ENCODE peak calls at places on chromosomes 12 and 14, in six cellular contexts. F, Z, X, K, E and S are unnamed samples.
A peak's percentile ranks its signal among the peaks of the same experiment; 100 is the strongest.

GRCh38 chr12:78198896-78199295 is 368.2 kb downstream of the NAV3 start:
- DNase-seq in F (no peak), Z (no peak), X (no peak), K (no peak), E (no peak), S (no peak)

GRCh38 chr14:103091041-103091882 is 3.3 kb upstream of the EXOC3L4 start:
- DNase-seq in F (peak; percentile 85), Z (peak; percentile 89), X (peak; percentile 47), K (peak; percentile 42), E (no peak), S (no peak)

GRCh38 chr12:95633671-95634465 is 82.6 kb upstream of the USP44 start:
- DNase-seq in F (peak; percentile 28), Z (no peak), X (no peak), K (peak; percentile 70), E (peak; percentile 16), S (peak; percentile 58)

GRCh38 chr12:52380271-52380694 is 5.2 kb downstream of the KRT84 start:
- DNase-seq in F (peak; percentile 44), Z (peak; percentile 91), X (no peak), K (peak; percentile 32), E (no peak), S (peak; percentile 47)

GRCh38 chr14:23694085-23694975 is 58.2 kb downstream of the DHRS2 start:
- DNase-seq in F (no peak), Z (peak; percentile 69), X (peak; percentile 2), K (no peak), E (no peak), S (no peak)

GRCh38 chr14:81400202-81400678 is at the start of gene STON2:
- DNase-seq in F (peak; percentile 69), Z (no peak), X (no peak), K (peak; percentile 44), E (peak; percentile 46), S (peak; percentile 17)

GRCh38 chr14:52124791-52125661 is 56.2 kb upstream of the NID2 start:
- DNase-seq in F (no peak), Z (no peak), X (peak; percentile 87), K (no peak), E (no peak), S (no peak)

GRCh38 chr12:93356214-93356613 is 21.5 kb upstream of the NUDT4 start:
- DNase-seq in F (no peak), Z (no peak), X (no peak), K (no peak), E (no peak), S (no peak)

GRCh38 chr12:8549381-8549780 is 8.7 kb upstream of the CLEC4E start:
- DNase-seq in F (no peak), Z (no peak), X (no peak), K (no peak), E (no peak), S (no peak)

GRCh38 chr12:26195641-26196423 is 459 bp downstream of the SSPN start:
- DNase-seq in F (peak; percentile 62), Z (peak; percentile 84), X (peak; percentile 31), K (peak; percentile 19), E (peak; percentile 34), S (peak; percentile 56)

GRCh38 chr12:5369298-5369697 is 62.6 kb upstream of the NTF3 start:
- DNase-seq in F (no peak), Z (no peak), X (no peak), K (no peak), E (no peak), S (no peak)

GRCh38 chr14:75539562-75540478 is 17.6 kb downstream of the BATF start:
- DNase-seq in F (no peak), Z (no peak), X (no peak), K (no peak), E (no peak), S (no peak)

GRCh38 chr12:56377310-56377988 is 14.8 kb upstream of the APOF start:
- DNase-seq in F (no peak), Z (peak; percentile 67), X (peak; percentile 62), K (no peak), E (no peak), S (no peak)

GRCh38 chr12:105733579-105733978 is 403.1 kb downstream of the C12orf75 start:
- DNase-seq in F (no peak), Z (no peak), X (no peak), K (no peak), E (no peak), S (no peak)

GRCh38 chr14:106442857-106443256 is 916.5 kb downstream of the TMEM121 start:
- DNase-seq in F (no peak), Z (no peak), X (no peak), K (no peak), E (no peak), S (no peak)

GRCh38 chr14:69644814-69645213 is 33.4 kb downstream of the SUSD6 start:
- DNase-seq in F (no peak), Z (no peak), X (no peak), K (no peak), E (no peak), S (no peak)

GRCh38 chr12:96698521-96698920 is 208.5 kb upstream of the NEDD1 start:
- DNase-seq in F (no peak), Z (no peak), X (no peak), K (no peak), E (no peak), S (no peak)

GRCh38 chr12:132734206-132734605 is 23.6 kb downstream of the PGAM5 start:
- DNase-seq in F (no peak), Z (no peak), X (no peak), K (no peak), E (no peak), S (no peak)

GRCh38 chr12:130714591-130715149 is 1.4 kb downstream of the RIMBP2 start:
- DNase-seq in F (no peak), Z (peak; percentile 71), X (no peak), K (no peak), E (no peak), S (no peak)
- H3K27me3 ChIP-seq in F (peaks cover 51% of the 10 kb centered on the region), Z (peaks cover 59% of the 10 kb centered on the region), X (no peaks in the 10 kb centered on the region), K (no peaks in the 10 kb centered on the region), E (peaks cover 39% of the 10 kb centered on the region), S (peaks cover 15% of the 10 kb centered on the region)

GRCh38 chr12:85920324-85920947 is 46.3 kb downstream of the NTS start:
- DNase-seq in F (no peak), Z (no peak), X (peak; percentile 6), K (no peak), E (no peak), S (no peak)
- TF ChIP-seq CTCF in F (peak; percentile 49), Z (peak; percentile 80), X (peak; percentile 56), K (peak; percentile 62), E (peak; percentile 55), S (peak; percentile 35)

DNA sequence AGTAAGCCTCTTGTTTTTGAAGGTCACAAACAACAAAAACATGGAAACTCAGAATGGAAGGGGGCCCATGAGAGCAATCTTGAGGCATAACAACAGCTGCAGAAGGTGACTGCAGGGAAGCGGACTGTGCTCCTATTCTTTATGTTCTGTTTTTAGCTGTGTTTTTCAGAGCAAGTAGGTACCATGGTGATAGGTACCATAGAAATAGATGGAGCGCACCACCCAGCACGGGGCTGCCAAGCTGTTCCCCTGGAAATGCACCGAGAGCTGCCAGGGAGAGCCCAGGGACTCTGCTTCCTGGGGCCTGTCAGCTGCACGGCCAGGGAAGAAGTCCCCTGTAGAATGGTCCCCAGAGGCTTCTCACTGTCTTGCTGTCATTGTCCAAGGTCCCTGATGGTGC is 32.8 kb downstream of the DGLUCY start:
- DNase-seq in F (no peak), Z (no peak), X (no peak), K (no peak), E (no peak), S (no peak)
- H3K27me3 ChIP-seq in F (no peaks in the 10 kb centered on the region), Z (no peaks in the 10 kb centered on the region), X (peaks cover 8% of the 10 kb centered on the region), K (no peaks in the 10 kb centered on the region), E (no peaks in the 10 kb centered on the region), S (no peaks in the 10 kb centered on the region)

GRCh38 chr14:53954551-53955233 is 1.9 kb downstream of the BMP4 start:
- DNase-seq in F (no peak), Z (peak; percentile 74), X (peak; percentile 36), K (no peak), E (peak; percentile 30), S (no peak)
- TF ChIP-seq CTCF in F (no peak), Z (no peak), X (peak; percentile 14), K (no peak), E (no peak), S (no peak)

GRCh38 chr14:61322799-61323290 is 1.5 kb downstream of the PRKCH start:
- DNase-seq in F (no peak), Z (peak; percentile 64), X (peak; percentile 2), K (peak; percentile 53), E (no peak), S (peak; percentile 8)

GRCh38 chr14:61326149-61326548 is 4.8 kb downstream of the PRKCH start:
- DNase-seq in F (no peak), Z (no peak), X (no peak), K (no peak), E (no peak), S (no peak)

GRCh38 chr14:61322011-61322798 is 826 bp downstream of the PRKCH start:
- DNase-seq in F (peak; percentile 66), Z (peak; percentile 71), X (no peak), K (peak; percentile 78), E (no peak), S (peak; percentile 29)

GRCh38 chr14:61321385-61322010 is at the start of gene PRKCH:
- DNase-seq in F (peak; percentile 79), Z (peak; percentile 90), X (peak; percentile 25), K (peak; percentile 93), E (peak; percentile 47), S (peak; percentile 72)

DNA sequence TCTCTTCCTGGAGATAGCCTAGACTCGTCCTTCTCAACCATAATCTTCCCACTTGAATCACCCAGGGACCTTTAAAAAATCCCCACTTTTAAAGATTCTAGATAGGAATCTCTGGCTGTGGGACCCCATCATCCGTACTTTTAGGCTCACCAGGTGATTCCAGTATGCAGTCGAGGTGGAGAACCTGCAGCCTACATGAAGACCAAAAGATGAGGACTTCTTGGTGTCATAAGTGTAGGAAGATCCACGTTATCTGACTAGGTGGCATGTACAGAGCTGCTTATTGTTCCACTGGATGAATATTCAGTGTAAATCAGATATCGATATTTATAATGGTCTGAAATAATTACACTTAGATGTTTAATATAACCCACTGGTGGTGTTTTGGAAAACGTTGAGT is 2.6 kb downstream of the PRKCH start:
- DNase-seq in F (no peak), Z (no peak), X (no peak), K (no peak), E (no peak), S (no peak)
- H3K27me3 ChIP-seq in F (peaks cover 34% of the 10 kb centered on the region), Z (peaks cover 40% of the 10 kb centered on the region), X (peaks cover 47% of the 10 kb centered on the region), K (no peaks in the 10 kb centered on the region), E (peaks cover 20% of the 10 kb centered on the region), S (no peaks in the 10 kb centered on the region)

DNA sequence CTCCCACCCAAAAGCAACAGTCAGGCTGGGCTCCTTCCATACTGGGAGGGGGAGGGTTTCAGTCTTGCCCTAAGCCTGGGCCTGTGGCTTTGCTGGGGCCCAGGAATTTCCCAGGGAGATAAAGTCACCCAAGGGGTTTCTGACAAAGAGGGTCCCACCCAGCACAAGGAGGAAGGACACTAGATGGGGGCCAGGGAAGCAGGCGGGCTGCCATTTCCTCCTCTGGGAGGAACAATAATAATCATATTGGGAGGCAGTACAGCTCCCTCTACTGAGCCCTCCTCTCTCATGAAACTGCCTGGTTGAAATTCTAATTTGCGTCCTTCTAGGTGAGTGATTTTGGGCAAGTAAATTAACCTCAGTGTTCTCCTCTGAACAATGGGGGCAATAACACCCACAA is 7.9 kb downstream of the SLC8B1 start:
- DNase-seq in F (no peak), Z (no peak), X (no peak), K (no peak), E (no peak), S (no peak)
- TF ChIP-seq CTCF in F (no peak), Z (no peak), X (no peak), K (no peak), E (no peak), S (no peak)

GRCh38 chr14:26206640-26207039 is 391.2 kb downstream of the NOVA1 start:
- DNase-seq in F (no peak), Z (no peak), X (no peak), K (no peak), E (no peak), S (no peak)
- H3K27me3 ChIP-seq in F (peaks cover 21% of the 10 kb centered on the region), Z (peaks cover 56% of the 10 kb centered on the region), X (no peaks in the 10 kb centered on the region), K (no peaks in the 10 kb centered on the region), E (no peaks in the 10 kb centered on the region), S (no peaks in the 10 kb centered on the region)